ENCODE peak calls at places on chromosomes 5 and 9, in nine cellular contexts. H, X, P, Y, Z, A, J, B and C are unnamed samples.

GRCh38 chr9:3181049-3181953 is 337.4 kb upstream of the PUM3 start:
- DNase-seq in B (no peak), H (no peak), A (no peak), X (peak; percentile 15), Y (peak; percentile 10), P (peak; percentile 90), J (peak; percentile 73), Z (no peak), C (peak; percentile 84)

GRCh38 chr9:131220485-131220884 is 55.8 kb downstream of the FAM78A start:
- DNase-seq in Y (no peak), X (no peak), Z (no peak), P (no peak), B (no peak), H (no peak), J (no peak), A (no peak), C (no peak)

GRCh38 chr9:121538221-121538620 is 38.6 kb upstream of the GGTA1 start:
- DNase-seq in J (no peak), X (peak; percentile 19), A (no peak), P (no peak), B (no peak), H (no peak), Y (no peak), Z (no peak), C (no peak)

GRCh38 chr9:34624475-34624984 is 4.2 kb upstream of the DCTN3 start:
- DNase-seq in X (no peak), H (no peak), P (no peak), B (no peak), Y (no peak), J (no peak), Z (no peak), A (no peak), C (no peak)

GRCh38 chr5:111755942-111756353 is 1.0 kb downstream of the NREP start:
- DNase-seq in B (no peak), J (no peak), P (peak; percentile 10), Y (no peak), X (peak; percentile 79), H (no peak), Z (no peak), A (no peak), C (no peak)

GRCh38 chr5:136143763-136144162 is 11.1 kb downstream of the SMAD5 start:
- DNase-seq in A (no peak), X (no peak), H (no peak), B (no peak), P (no peak), Z (no peak), Y (no peak), J (no peak), C (no peak)

GRCh38 chr5:149735066-149735465 is 5.0 kb downstream of the PPARGC1B start:
- DNase-seq in X (peak; percentile 33), J (no peak), Y (no peak), H (peak; percentile 13), P (no peak), B (no peak), Z (no peak), A (no peak), C (no peak)

GRCh38 chr9:107425110-107426025 is 64.2 kb downstream of the KLF4 start:
- DNase-seq in X (peak; percentile 63), Z (peak; percentile 4), P (no peak), Y (no peak), H (peak; percentile 43), J (peak; percentile 60), B (peak; percentile 51), A (peak; percentile 82), C (no peak)

GRCh38 chr9:130473521-130473920 is 28.8 kb downstream of the ASS1 start:
- DNase-seq in P (no peak), B (no peak), J (no peak), A (no peak), Y (no peak), X (no peak), Z (no peak), H (no peak), C (no peak)

GRCh38 chr9:124132671-124133147 is 121.1 kb downstream of the LHX2 start:
- DNase-seq in Z (no peak), J (no peak), B (no peak), X (no peak), Y (no peak), H (no peak), A (no peak), P (no peak), C (no peak)

GRCh38 chr9:37753489-37754190 is at the start of gene TRMT10B:
- DNase-seq in Y (peak; percentile 50), A (peak; percentile 84), Z (peak; percentile 73), P (peak; percentile 75), B (peak; percentile 77), X (peak; percentile 74), H (peak; percentile 54), J (peak; percentile 85), C (peak; percentile 19)

GRCh38 chr5:170691623-170692022 is 91.9 kb upstream of the GABRP start:
- DNase-seq in A (no peak), X (no peak), B (no peak), J (no peak), P (no peak), Z (no peak), H (no peak), Y (no peak), C (no peak)

GRCh38 chr9:16152276-16153065 is 599.6 kb downstream of the CCDC171 start:
- DNase-seq in Y (no peak), X (no peak), H (no peak), J (no peak), Z (no peak), B (no peak), A (no peak), P (peak; percentile 7), C (no peak)

GRCh38 chr9:111917201-111917600 is 20.6 kb downstream of the UGCG start:
- DNase-seq in H (no peak), B (no peak), Y (no peak), Z (no peak), X (no peak), J (no peak), P (no peak), A (no peak), C (no peak)

GRCh38 chr5:74945561-74946165 is 79.5 kb upstream of the FAM169A start:
- DNase-seq in H (no peak), B (no peak), Y (no peak), Z (peak; percentile 6), A (no peak), X (no peak), P (no peak), J (peak; percentile 89), C (no peak)

GRCh38 chr5:179559280-179560252 is 9.2 kb downstream of the RUFY1 start:
- DNase-seq in P (peak; percentile 99), A (peak; percentile 99), B (peak; percentile 78), X (peak; percentile 99), Z (peak; percentile 87), Y (peak; percentile 96), H (peak; percentile 98), J (peak; percentile 96), C (peak; percentile 92)

GRCh38 chr5:151463137-151464029 is 16.0 kb downstream of the SLC36A1 start:
- DNase-seq in Y (no peak), A (no peak), Z (no peak), B (no peak), P (no peak), X (no peak), H (no peak), J (no peak), C (no peak)

GRCh38 chr5:67426961-67427630 is 230.5 kb upstream of the CD180 start:
- DNase-seq in Y (no peak), H (no peak), X (peak; percentile 20), B (no peak), J (no peak), P (no peak), A (no peak), Z (no peak), C (no peak)

GRCh38 chr9:36163840-36164175 is 5.4 kb upstream of the CCIN start:
- DNase-seq in A (no peak), X (peak; percentile 93), Y (no peak), Z (no peak), P (no peak), J (no peak), B (no peak), H (peak; percentile 54), C (no peak)

GRCh38 chr5:87138091-87138819 is 129.4 kb upstream of the RASA1 start:
- DNase-seq in Y (no peak), P (no peak), Z (no peak), X (no peak), A (no peak), B (no peak), H (no peak), J (no peak), C (no peak)

GRCh38 chr9:119289740-119290139 is 79.5 kb downstream of the BRINP1 start:
- DNase-seq in J (peak; percentile 29), X (peak; percentile 53), Z (no peak), B (no peak), H (peak; percentile 20), A (no peak), Y (no peak), P (peak; percentile 56), C (no peak)

GRCh38 chr9:36250079-36250478 is 8.2 kb downstream of the GNE start:
- DNase-seq in J (no peak), P (no peak), Z (no peak), H (no peak), Y (no peak), X (peak; percentile 5), A (no peak), B (no peak), C (no peak)

GRCh38 chr5:7850533-7851239 is at the start of gene CFAP90:
- DNase-seq in H (peak; percentile 52), B (peak; percentile 23), P (no peak), X (peak; percentile 23), A (no peak), Y (no peak), Z (peak; percentile 33), J (no peak), C (no peak)

GRCh38 chr5:137700282-137700680 is 35.6 kb downstream of the KLHL3 start:
- DNase-seq in P (no peak), Y (no peak), J (no peak), Z (no peak), X (no peak), H (no peak), A (no peak), B (no peak), C (no peak)

GRCh38 chr5:150409638-150410523 is 2.8 kb downstream of the CD74 start:
- DNase-seq in H (peak; percentile 86), Y (peak; percentile 65), A (peak; percentile 90), X (peak; percentile 87), J (peak; percentile 85), B (peak; percentile 43), P (peak; percentile 83), Z (no peak), C (peak; percentile 49)

GRCh38 chr5:134184155-134185135 is 7.7 kb upstream of the SKP1 start:
- DNase-seq in Z (peak; percentile 60), B (peak; percentile 73), A (peak; percentile 90), P (peak; percentile 11), Y (peak; percentile 40), X (peak; percentile 75), H (peak; percentile 41), J (peak; percentile 68), C (no peak)

GRCh38 chr5:68141494-68141893 is 74.1 kb upstream of the PIK3R1 start:
- DNase-seq in B (no peak), X (peak; percentile 20), H (peak; percentile 58), Y (no peak), Z (no peak), P (no peak), A (no peak), J (peak; percentile 60), C (no peak)

GRCh38 chr5:122354293-122354692 is 42.3 kb downstream of the SNCAIP start:
- DNase-seq in Y (no peak), J (no peak), H (no peak), B (no peak), Z (no peak), A (no peak), P (no peak), X (no peak), C (no peak)

GRCh38 chr5:14069021-14069420 is 74.1 kb upstream of the TRIO start:
- DNase-seq in P (no peak), H (no peak), X (no peak), B (no peak), A (no peak), J (no peak), Z (no peak), Y (no peak), C (no peak)